ENCODE peak calls at places on chromosomes 7 and 10, in eight cellular contexts. L is Panc1, Y is tibial artery, A is heart left ventricle, E is coronary artery, M is spleen, D is WERI-Rb-1, F is psoas muscle. V is an unnamed sample.

GRCh38 chr10:110495731-110496552 is 1.8 kb upstream of the DUSP5 start:
- DNase-seq in L (peak; percentile 36), Y (peak; percentile 46), A (no peak), E (no peak), M (peak; percentile 83), D (peak; percentile 82), F (peak; percentile 38), V (peak; percentile 59)

GRCh38 chr10:9781681-9782080 is 1236.0 kb upstream of the CELF2 start:
- DNase-seq in L (no peak), Y (no peak), A (no peak), E (no peak), M (no peak), D (no peak), F (no peak), V (peak; percentile 7)

GRCh38 chr10:124180947-124181549 is 87.7 kb upstream of the CHST15 start:
- DNase-seq in L (no peak), Y (no peak), A (no peak), E (no peak), M (no peak), D (no peak), F (no peak), V (no peak)

GRCh38 chr7:50454968-50455367 is 4.8 kb upstream of the FIGNL1 start:
- DNase-seq in L (no peak), Y (no peak), A (no peak), E (no peak), M (no peak), D (no peak), F (no peak), V (no peak)

GRCh38 chr7:101121996-101122932 is 4.6 kb upstream of the SERPINE1 start:
- DNase-seq in L (no peak), Y (peak; percentile 92), A (peak; percentile 85), E (peak; percentile 97), M (no peak), D (no peak), F (peak; percentile 82), V (peak; percentile 96)

GRCh38 chr10:80064120-80064886 is 14.2 kb upstream of the TMEM254 start:
- DNase-seq in L (no peak), Y (no peak), A (no peak), E (no peak), M (no peak), D (no peak), F (no peak), V (no peak)

GRCh38 chr10:124532106-124532641 is 70.6 kb downstream of the LHPP start:
- DNase-seq in L (no peak), Y (no peak), A (no peak), E (no peak), M (no peak), D (peak; percentile 33), F (peak; percentile 5), V (no peak)

GRCh38 chr10:6151087-6151977 is 51.4 kb upstream of the PFKFB3 start:
- DNase-seq in L (no peak), Y (peak; percentile 77), A (peak; percentile 72), E (no peak), M (peak; percentile 91), D (peak; percentile 28), F (peak; percentile 45), V (no peak)

GRCh38 chr10:67772894-67773511 is 65.0 kb downstream of the DNAJC12 start:
- DNase-seq in L (no peak), Y (no peak), A (no peak), E (no peak), M (no peak), D (no peak), F (no peak), V (peak; percentile 18)

GRCh38 chr7:116799912-116800311 is 62.5 kb upstream of the CAPZA2 start:
- DNase-seq in L (no peak), Y (no peak), A (no peak), E (no peak), M (no peak), D (no peak), F (no peak), V (no peak)

GRCh38 chr7:116802784-116803183 is 59.6 kb upstream of the CAPZA2 start:
- DNase-seq in L (peak; percentile 51), Y (no peak), A (no peak), E (no peak), M (no peak), D (peak; percentile 24), F (no peak), V (no peak)

GRCh38 chr7:116802144-116802747 is 60.1 kb upstream of the CAPZA2 start:
- DNase-seq in L (no peak), Y (no peak), A (no peak), E (no peak), M (no peak), D (no peak), F (no peak), V (no peak)

GRCh38 chr7:116800594-116800993 is 61.8 kb upstream of the CAPZA2 start:
- DNase-seq in L (no peak), Y (no peak), A (no peak), E (no peak), M (no peak), D (no peak), F (no peak), V (no peak)

DNA sequence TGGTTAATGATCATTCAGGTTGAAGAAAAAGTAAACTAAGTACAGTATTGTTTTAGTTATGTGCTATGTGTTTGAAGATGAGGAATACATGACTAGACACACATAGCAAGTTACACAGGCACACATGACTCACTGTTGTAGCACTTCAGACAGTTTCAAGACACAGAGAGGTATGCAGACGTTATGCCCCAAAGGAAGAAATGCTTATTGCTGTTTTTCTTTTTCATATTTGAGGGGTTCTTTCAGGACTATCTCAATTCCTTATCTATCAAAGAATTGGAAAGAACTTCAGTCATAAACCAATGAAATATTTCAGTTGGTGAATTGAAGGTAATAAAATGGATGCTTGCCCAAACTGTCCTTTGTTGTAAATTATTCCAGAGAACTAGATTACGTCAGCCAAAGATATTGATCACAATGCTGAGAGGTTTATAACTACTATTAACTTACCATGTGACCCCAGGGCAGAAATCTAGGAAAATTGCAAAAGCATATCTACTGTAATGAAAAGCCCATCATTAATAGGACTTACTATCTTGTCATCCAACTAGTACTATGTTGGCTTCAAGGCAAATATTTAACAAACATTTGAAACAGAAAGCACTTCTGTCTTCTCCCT is 61.2 kb upstream of the CAPZA2 start:
- DNase-seq in L (no peak), Y (no peak), A (no peak), E (no peak), M (no peak), D (no peak), F (no peak), V (no peak)
- H3K4me3 ChIP-seq in L (no peak overlapping the region), Y (no peak overlapping the region), A (no peak overlapping the region), E (no peak overlapping the region), M (no peak overlapping the region), D (no peak overlapping the region), F (no peak overlapping the region), V (no peak overlapping the region)

DNA sequence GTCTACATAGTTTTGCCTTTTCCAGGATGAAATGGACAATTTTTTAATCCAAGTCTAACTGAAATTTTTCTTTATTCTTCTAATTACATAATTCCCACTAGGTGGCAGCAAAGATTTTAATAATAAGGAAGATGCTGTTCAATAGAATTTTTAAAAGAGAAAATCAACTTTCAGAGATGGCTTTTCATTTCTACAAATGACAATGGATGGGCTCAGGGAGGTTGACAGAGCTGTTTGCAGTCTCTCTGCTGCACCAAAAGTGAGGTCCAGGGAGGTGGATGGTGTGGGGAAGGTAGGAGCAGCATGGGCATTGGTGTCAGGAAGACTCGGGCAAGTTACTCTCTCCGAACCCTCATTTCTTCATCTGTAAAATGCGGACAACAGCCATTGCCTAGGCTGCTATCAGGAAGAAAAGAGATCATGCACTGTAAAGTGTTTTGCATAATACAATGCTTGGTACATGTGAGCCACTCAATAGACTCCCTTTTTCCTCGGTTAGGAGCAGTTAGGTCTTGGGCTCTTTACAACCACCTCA is 107.3 kb downstream of the ABLIM1 start:
- DNase-seq in L (no peak), Y (no peak), A (no peak), E (no peak), M (no peak), D (no peak), F (no peak), V (no peak)
- H3K27ac ChIP-seq in L (peak overlapping the region; percentile 81), Y (no peak overlapping the region), A (peak overlapping the region; percentile 62), E (no peak overlapping the region), M (no peak overlapping the region), D (no peak overlapping the region), F (no peak overlapping the region), V (no peak overlapping the region)

GRCh38 chr7:2381881-2382509 is 21.4 kb upstream of the CHST12 start:
- DNase-seq in L (no peak), Y (no peak), A (no peak), E (no peak), M (no peak), D (no peak), F (no peak), V (no peak)

GRCh38 chr7:2383543-2384274 is 19.7 kb upstream of the CHST12 start:
- DNase-seq in L (no peak), Y (no peak), A (no peak), E (no peak), M (no peak), D (peak; percentile 90), F (no peak), V (no peak)

GRCh38 chr7:2381227-2381626 is 22.2 kb upstream of the CHST12 start:
- DNase-seq in L (no peak), Y (no peak), A (no peak), E (no peak), M (no peak), D (no peak), F (no peak), V (no peak)

GRCh38 chr7:2386964-2387669 is 16.3 kb upstream of the CHST12 start:
- DNase-seq in L (no peak), Y (no peak), A (no peak), E (no peak), M (no peak), D (no peak), F (no peak), V (no peak)

GRCh38 chr7:2384354-2385243 is 18.8 kb upstream of the CHST12 start:
- DNase-seq in L (no peak), Y (no peak), A (no peak), E (no peak), M (no peak), D (peak; percentile 49), F (no peak), V (no peak)
- TF ChIP-seq CTCF in L (no peak), Y (no peak), A (no peak), E (no peak), M (no peak), D (peak; percentile 54), F (no peak), V (peak; percentile 10)

GRCh38 chr7:2059964-2060700 is 172.6 kb downstream of the MAD1L1 start:
- DNase-seq in L (no peak), Y (no peak), A (no peak), E (no peak), M (no peak), D (no peak), F (no peak), V (no peak)
- H3K4me3 ChIP-seq in L (no peak overlapping the region), Y (no peak overlapping the region), A (no peak overlapping the region), E (no peak overlapping the region), M (no peak overlapping the region), D (no peak overlapping the region), F (no peak overlapping the region), V (no peak overlapping the region)

GRCh38 chr7:90738249-90738648 is 142.1 kb downstream of the CDK14 start:
- DNase-seq in L (no peak), Y (no peak), A (no peak), E (no peak), M (no peak), D (no peak), F (no peak), V (no peak)
- H3K27ac ChIP-seq in L (no peak overlapping the region), Y (no peak overlapping the region), A (no peak overlapping the region), E (no peak overlapping the region), M (peak overlapping the region; percentile 58), D (no peak overlapping the region), F (no peak overlapping the region), V (no peak overlapping the region)

V was measured in AG04450.